ENCODE peak calls at places on chromosomes 2 and 18, in six cellular contexts. X is psoas muscle, M is cardiac fibroblast, E is transverse colon, K is choroid plexus epithelial cell, B is neuronal stem cell. S is an unnamed sample.

GRCh38 chr2:127608061-127609011 is 37.6 kb upstream of the GPR17 start:
- DNase-seq in E (no peak), K (no peak), X (no peak), B (no peak), M (no peak), S (no peak)

GRCh38 chr2:189153608-189154007 is 26.0 kb downstream of the COL5A2 start:
- DNase-seq in M (peak), X (no peak), E (no peak), B (no peak), K (peak), S (peak)

GRCh38 chr2:174603280-174603679 is 5.7 kb upstream of the WIPF1 start:
- DNase-seq in K (peak), E (peak), B (peak), M (peak), X (no peak), S (no peak)

GRCh38 chr2:63047534-63048281 is 2.9 kb upstream of the OTX1 start:
- DNase-seq in X (peak), E (peak), M (no peak), B (peak), K (no peak), S (no peak)

GRCh38 chr2:221075203-221075602 is 496.9 kb downstream of the EPHA4 start:
- DNase-seq in B (no peak), K (peak), M (no peak), X (no peak), E (no peak), S (peak)

GRCh38 chr2:174632847-174633620 is 35.4 kb upstream of the WIPF1 start:
- DNase-seq in B (no peak), M (no peak), E (no peak), K (peak), X (no peak), S (no peak)

GRCh38 chr18:23819005-23819404 is 129.8 kb downstream of the LAMA3 start:
- DNase-seq in E (no peak), B (no peak), X (no peak), M (no peak), K (no peak), S (no peak)

GRCh38 chr2:4258563-4258962 is 555.2 kb downstream of the DCDC2C start:
- DNase-seq in E (no peak), K (peak), M (no peak), X (no peak), B (no peak), S (no peak)

GRCh38 chr2:210309546-210310233 is 5.3 kb downstream of the MYL1 start:
- DNase-seq in B (no peak), M (no peak), X (no peak), E (no peak), K (no peak), S (no peak)

GRCh38 chr18:26227051-26227672 is 917 bp downstream of the TAF4B start:
- DNase-seq in E (no peak), M (peak), K (peak), B (no peak), X (no peak), S (no peak)

GRCh38 chr2:127820080-127820668 is 9.2 kb upstream of the WDR33 start:
- DNase-seq in K (peak), E (no peak), X (no peak), B (no peak), M (peak), S (no peak)

GRCh38 chr2:194291104-194291503 is 1365.9 kb upstream of the SLC39A10 start:
- DNase-seq in K (no peak), B (no peak), M (no peak), E (no peak), X (no peak), S (no peak)

GRCh38 chr2:184006998-184007397 is 591.3 kb upstream of the ZNF804A start:
- DNase-seq in X (no peak), M (no peak), E (peak), B (no peak), K (no peak), S (no peak)

GRCh38 chr2:55805662-55806061 is 112.0 kb upstream of the PNPT1 start:
- DNase-seq in X (no peak), B (no peak), E (no peak), K (no peak), M (no peak), S (no peak)

GRCh38 chr2:42569116-42569711 is 782 bp downstream of the MTA3 start:
- DNase-seq in X (no peak), M (peak), K (peak), B (no peak), E (peak), S (no peak)
- H3K4me3 ChIP-seq in X (peak), M (peak), K (peak), B (peak), E (peak), S (peak)

GRCh38 chr2:46333912-46334311 is 36.7 kb downstream of the EPAS1 start:
- DNase-seq in M (peak), E (no peak), X (no peak), B (no peak), K (no peak), S (no peak)
- H3K4me3 ChIP-seq in M (no peak), E (no peak), X (peak), B (no peak), K (no peak), S (no peak)

DNA sequence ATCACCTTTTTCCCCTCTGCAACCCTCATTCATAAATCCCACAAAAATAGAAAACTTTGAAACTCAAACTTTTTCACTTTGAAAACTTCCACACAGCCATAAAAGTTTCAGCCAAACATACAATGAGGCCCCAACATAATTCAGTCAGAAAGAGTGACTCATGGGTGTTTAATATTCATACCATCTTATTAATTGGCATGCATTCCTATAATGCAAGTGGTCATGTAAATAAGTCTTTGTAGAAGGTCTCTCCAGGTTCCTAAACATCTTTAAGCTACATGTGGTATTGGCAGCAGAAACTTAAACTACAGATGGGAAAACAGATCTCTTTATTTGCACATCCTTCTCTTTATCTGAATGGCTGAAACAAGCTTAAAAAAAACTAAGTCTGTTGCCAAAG is 70.1 kb upstream of the LYPD1 start:
- DNase-seq in E (no peak), K (no peak), M (no peak), X (no peak), B (no peak), S (no peak)
- H3K4me3 ChIP-seq in E (no peak), K (no peak), M (no peak), X (no peak), B (no peak), S (no peak)

GRCh38 chr18:49025767-49026500 is 75.2 kb upstream of the SMAD7 start:
- DNase-seq in B (no peak), K (no peak), M (no peak), E (no peak), X (no peak), S (no peak)

GRCh38 chr18:49024408-49024807 is 73.6 kb upstream of the SMAD7 start:
- DNase-seq in M (no peak), E (no peak), B (no peak), K (no peak), X (no peak), S (no peak)

GRCh38 chr18:49024808-49025361 is 74.1 kb upstream of the SMAD7 start:
- DNase-seq in M (no peak), K (no peak), E (no peak), B (no peak), X (no peak), S (no peak)

GRCh38 chr18:49026501-49027378 is 76.0 kb upstream of the SMAD7 start:
- DNase-seq in M (no peak), B (no peak), E (no peak), K (no peak), X (no peak), S (no peak)

DNA sequence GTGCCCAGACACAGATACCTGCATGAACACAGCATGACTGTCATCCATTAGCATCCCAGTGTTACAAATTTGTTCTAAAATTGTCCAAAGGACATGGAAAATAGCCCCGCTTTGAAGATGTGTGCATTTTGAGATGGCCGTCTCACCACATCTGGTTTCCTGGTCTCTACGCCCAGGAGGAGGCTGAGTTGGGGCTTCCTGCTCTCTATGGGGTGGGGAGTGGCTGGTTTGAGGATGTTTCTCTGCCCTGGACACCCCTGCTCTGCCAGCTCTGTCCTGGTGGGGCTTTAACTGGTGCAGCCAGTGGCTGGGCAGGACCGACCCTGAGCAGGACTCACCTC is 74.6 kb upstream of the SMAD7 start:
- DNase-seq in K (no peak), E (no peak), B (no peak), M (no peak), X (no peak), S (no peak)
- H3K4me3 ChIP-seq in K (no peak), E (no peak), B (no peak), M (no peak), X (no peak), S (no peak)

GRCh38 chr2:60316381-60317028 is 236.9 kb downstream of the BCL11A start:
- DNase-seq in B (peak), X (no peak), M (no peak), K (no peak), E (no peak), S (no peak)
- H3K4me3 ChIP-seq in B (no peak), X (no peak), M (no peak), K (no peak), E (no peak), S (no peak)

DNA sequence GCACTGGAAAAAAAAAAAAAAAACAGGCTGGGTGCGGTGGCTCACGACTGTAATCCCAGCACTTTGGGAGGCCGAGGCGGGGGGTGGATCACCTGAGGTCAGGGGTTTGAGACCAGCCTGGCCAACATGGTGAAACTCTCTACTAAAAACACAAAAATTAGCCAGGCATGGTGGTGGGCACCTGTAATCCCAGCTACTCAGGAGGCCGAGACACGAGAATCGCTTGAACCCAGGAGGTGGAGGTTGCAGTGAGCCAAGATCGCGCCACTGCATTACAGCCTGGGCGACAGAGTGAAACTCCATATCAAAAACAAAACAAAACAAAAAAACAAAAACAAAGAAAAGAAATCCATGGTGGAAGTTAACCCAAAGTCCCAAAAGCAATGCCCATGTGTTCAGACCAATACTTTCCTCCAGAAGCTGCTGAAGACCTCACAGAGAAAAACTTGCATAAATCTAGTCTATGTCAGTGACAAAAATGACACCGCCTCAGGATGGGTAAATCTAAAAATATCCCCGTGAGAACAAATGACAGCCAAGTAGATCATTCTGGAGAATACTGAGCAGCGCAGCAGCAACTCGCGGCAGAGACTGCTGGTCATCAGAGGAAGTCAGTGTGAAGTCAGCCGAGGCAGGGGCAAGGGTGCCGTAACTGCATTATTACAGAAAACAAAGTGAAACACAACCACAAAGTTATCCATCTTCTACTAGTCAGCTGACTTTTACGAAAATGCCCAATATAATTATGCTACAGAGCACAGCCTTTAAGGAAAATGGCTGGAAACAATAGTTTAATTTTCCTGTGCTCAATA is 41.0 kb downstream of the LPIN2 start:
- DNase-seq in B (no peak), E (peak), M (peak), K (peak), X (no peak), S (no peak)
- H3K4me3 ChIP-seq in B (no peak), E (peak), M (no peak), K (no peak), X (peak), S (no peak)

GRCh38 chr2:42045956-42046748 is 1.7 kb upstream of the PKDCC start:
- DNase-seq in M (no peak), B (no peak), E (no peak), K (no peak), X (no peak), S (no peak)
- H3K4me3 ChIP-seq in M (no peak), B (peak), E (no peak), K (no peak), X (peak), S (no peak)

GRCh38 chr2:38685116-38685735 is 19.3 kb downstream of the GALM start:
- DNase-seq in X (no peak), M (peak), E (no peak), B (no peak), K (peak), S (no peak)
- H3K4me3 ChIP-seq in X (no peak), M (no peak), E (no peak), B (no peak), K (no peak), S (no peak)

GRCh38 chr18:56248613-56249235 is 389.7 kb downstream of the TXNL1 start:
- DNase-seq in X (no peak), E (no peak), K (no peak), M (no peak), B (no peak), S (no peak)
- H3K4me3 ChIP-seq in X (no peak), E (no peak), K (no peak), M (no peak), B (no peak), S (no peak)

GRCh38 chr18:22385718-22386117 is 32.0 kb downstream of the CTAGE1 start:
- DNase-seq in M (peak), E (no peak), B (no peak), X (no peak), K (peak), S (no peak)
- H3K4me3 ChIP-seq in M (no peak), E (no peak), B (no peak), X (no peak), K (no peak), S (no peak)

S was measured in astrocyte of the cerebellum.